ENCODE peak calls at places on chromosomes 4 and X, in six cellular contexts. One of them, this sample, is unnamed. For H3K27me3, the result is how much of the 10 kb centered on the place peaks cover.

GRCh38 chr4:19300213-19300612 is 951.5 kb upstream of the SLIT2 start:
- DNase-seq in CD8-positive, alpha-beta T cell: no peak
- DNase-seq in MG63: no peak
- DNase-seq in effector memory CD4-positive, alpha-beta T cell: no peak
- DNase-seq in H7: no peak
- DNase-seq in IMR-90: peak
- DNase-seq in this sample: peak

GRCh38 chr4:5957091-5957490 is 61.1 kb downstream of the C4orf50 start:
- DNase-seq in CD8-positive, alpha-beta T cell: no peak
- DNase-seq in H7: no peak
- DNase-seq in effector memory CD4-positive, alpha-beta T cell: no peak
- DNase-seq in MG63: no peak
- DNase-seq in IMR-90: no peak
- DNase-seq in this sample: no peak

GRCh38 chr4:145843148-145843547 is 95.5 kb downstream of the ZNF827 start:
- DNase-seq in IMR-90: peak
- DNase-seq in MG63: peak
- DNase-seq in CD8-positive, alpha-beta T cell: no peak
- DNase-seq in H7: no peak
- DNase-seq in effector memory CD4-positive, alpha-beta T cell: no peak
- DNase-seq in this sample: peak

GRCh38 chr4:147582386-147583077 is 34.7 kb upstream of the TMEM184C start:
- DNase-seq in effector memory CD4-positive, alpha-beta T cell: no peak
- DNase-seq in CD8-positive, alpha-beta T cell: no peak
- DNase-seq in H7: no peak
- DNase-seq in MG63: no peak
- DNase-seq in IMR-90: peak
- DNase-seq in this sample: no peak

GRCh38 chr4:1631136-1631535 is 53.0 kb downstream of the FAM53A start:
- DNase-seq in IMR-90: no peak
- DNase-seq in CD8-positive, alpha-beta T cell: no peak
- DNase-seq in effector memory CD4-positive, alpha-beta T cell: no peak
- DNase-seq in H7: no peak
- DNase-seq in MG63: no peak
- DNase-seq in this sample: no peak

GRCh38 chr4:112199041-112199440 is 32.5 kb upstream of the AP1AR start:
- DNase-seq in CD8-positive, alpha-beta T cell: no peak
- DNase-seq in MG63: no peak
- DNase-seq in IMR-90: no peak
- DNase-seq in H7: no peak
- DNase-seq in effector memory CD4-positive, alpha-beta T cell: no peak
- DNase-seq in this sample: no peak

GRCh38 chrX:20348139-20348538 is 81.4 kb upstream of the RPS6KA3 start:
- DNase-seq in MG63: no peak
- DNase-seq in IMR-90: no peak
- DNase-seq in H7: no peak
- DNase-seq in CD8-positive, alpha-beta T cell: no peak
- DNase-seq in effector memory CD4-positive, alpha-beta T cell: no peak
- DNase-seq in this sample: no peak

GRCh38 chr4:108636246-108636645 is 14.2 kb upstream of the OSTC start:
- DNase-seq in MG63: no peak
- DNase-seq in CD8-positive, alpha-beta T cell: no peak
- DNase-seq in H7: no peak
- DNase-seq in IMR-90: no peak
- DNase-seq in effector memory CD4-positive, alpha-beta T cell: no peak
- DNase-seq in this sample: no peak

GRCh38 chr4:17544831-17545234 is 29.9 kb downstream of the CLRN2 start:
- DNase-seq in MG63: no peak
- DNase-seq in CD8-positive, alpha-beta T cell: no peak
- DNase-seq in H7: no peak
- DNase-seq in IMR-90: no peak
- DNase-seq in effector memory CD4-positive, alpha-beta T cell: no peak
- DNase-seq in this sample: no peak

GRCh38 chrX:107996124-107996523 is 14.0 kb upstream of the TEX13B start:
- DNase-seq in IMR-90: no peak
- DNase-seq in CD8-positive, alpha-beta T cell: no peak
- DNase-seq in MG63: no peak
- DNase-seq in H7: no peak
- DNase-seq in effector memory CD4-positive, alpha-beta T cell: no peak
- DNase-seq in this sample: no peak

GRCh38 chrX:108001218-108001814 is 19.1 kb upstream of the TEX13B start:
- DNase-seq in H7: peak
- DNase-seq in MG63: no peak
- DNase-seq in IMR-90: peak
- DNase-seq in effector memory CD4-positive, alpha-beta T cell: no peak
- DNase-seq in CD8-positive, alpha-beta T cell: peak
- DNase-seq in this sample: no peak

GRCh38 chrX:108000751-108001150 is 18.6 kb upstream of the TEX13B start:
- DNase-seq in CD8-positive, alpha-beta T cell: no peak
- DNase-seq in effector memory CD4-positive, alpha-beta T cell: no peak
- DNase-seq in IMR-90: no peak
- DNase-seq in H7: no peak
- DNase-seq in MG63: no peak
- DNase-seq in this sample: no peak
- H3K27me3 ChIP-seq in CD8-positive, alpha-beta T cell: under half
- H3K27me3 ChIP-seq in effector memory CD4-positive, alpha-beta T cell: under half
- H3K27me3 ChIP-seq in IMR-90: under half
- H3K27me3 ChIP-seq in H7: under half
- H3K27me3 ChIP-seq in MG63: under half
- H3K27me3 ChIP-seq in this sample: under half

DNA sequence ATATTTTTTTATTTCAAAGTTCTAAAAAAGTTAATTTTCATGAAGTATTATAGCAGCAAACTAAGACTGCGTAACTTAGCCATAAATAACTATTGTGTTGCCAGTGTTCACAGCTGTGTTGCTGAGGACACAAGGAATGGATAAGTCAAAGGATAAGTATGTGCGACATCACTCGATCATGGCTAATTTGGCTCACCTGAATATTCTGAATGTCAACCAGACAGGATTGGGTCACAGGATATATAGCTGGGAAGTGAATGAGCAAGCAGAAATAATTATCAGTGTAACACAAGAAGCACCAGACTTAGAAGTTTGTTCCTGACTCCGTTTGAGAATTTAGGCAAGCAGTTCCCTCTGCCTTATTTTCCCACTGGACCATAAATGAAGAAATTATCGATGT is 33.9 kb downstream of the PRDM8 start:
- DNase-seq in effector memory CD4-positive, alpha-beta T cell: no peak
- DNase-seq in CD8-positive, alpha-beta T cell: no peak
- DNase-seq in H7: no peak
- DNase-seq in IMR-90: no peak
- DNase-seq in MG63: peak
- DNase-seq in this sample: no peak
- H3K27me3 ChIP-seq in effector memory CD4-positive, alpha-beta T cell: under half
- H3K27me3 ChIP-seq in CD8-positive, alpha-beta T cell: under half
- H3K27me3 ChIP-seq in H7: under half
- H3K27me3 ChIP-seq in IMR-90: under half
- H3K27me3 ChIP-seq in MG63: under half
- H3K27me3 ChIP-seq in this sample: under half

GRCh38 chr4:7412586-7412975 is 22.1 kb downstream of the PSAPL1 start:
- DNase-seq in effector memory CD4-positive, alpha-beta T cell: no peak
- DNase-seq in IMR-90: no peak
- DNase-seq in CD8-positive, alpha-beta T cell: no peak
- DNase-seq in H7: no peak
- DNase-seq in MG63: no peak
- DNase-seq in this sample: no peak
- H3K27me3 ChIP-seq in effector memory CD4-positive, alpha-beta T cell: under half
- H3K27me3 ChIP-seq in IMR-90: under half
- H3K27me3 ChIP-seq in CD8-positive, alpha-beta T cell: under half
- H3K27me3 ChIP-seq in H7: under half
- H3K27me3 ChIP-seq in MG63: under half
- H3K27me3 ChIP-seq in this sample: under half

DNA sequence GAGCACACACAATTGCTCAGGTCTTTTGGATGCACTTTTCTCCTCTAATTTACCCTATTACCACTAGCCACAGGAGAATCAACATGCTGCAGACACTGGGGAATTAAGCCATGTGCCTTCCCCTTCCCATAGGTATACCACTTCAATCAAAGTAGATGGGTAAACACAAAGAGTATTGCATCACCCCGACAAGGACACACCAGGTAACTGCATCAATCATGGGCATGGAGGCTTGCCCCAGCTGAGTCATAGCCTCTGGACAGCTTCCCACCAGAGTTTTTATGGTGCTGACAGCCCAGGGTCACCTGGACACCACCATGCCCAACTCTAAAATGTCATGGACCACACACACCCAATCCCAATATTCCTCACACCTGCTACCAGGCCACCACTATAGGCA is 197.2 kb upstream of the AR start:
- DNase-seq in CD8-positive, alpha-beta T cell: no peak
- DNase-seq in MG63: no peak
- DNase-seq in effector memory CD4-positive, alpha-beta T cell: no peak
- DNase-seq in H7: no peak
- DNase-seq in IMR-90: no peak
- DNase-seq in this sample: no peak
- H3K27me3 ChIP-seq in CD8-positive, alpha-beta T cell: under half
- H3K27me3 ChIP-seq in MG63: under half
- H3K27me3 ChIP-seq in effector memory CD4-positive, alpha-beta T cell: under half
- H3K27me3 ChIP-seq in H7: under half
- H3K27me3 ChIP-seq in IMR-90: under half
- H3K27me3 ChIP-seq in this sample: under half

GRCh38 chrX:145817299-145817665 is 347 bp upstream of the SLITRK2 start:
- DNase-seq in CD8-positive, alpha-beta T cell: no peak
- DNase-seq in MG63: peak
- DNase-seq in H7: no peak
- DNase-seq in effector memory CD4-positive, alpha-beta T cell: no peak
- DNase-seq in IMR-90: no peak
- DNase-seq in this sample: no peak
- H3K27me3 ChIP-seq in CD8-positive, alpha-beta T cell: under half
- H3K27me3 ChIP-seq in MG63: under half
- H3K27me3 ChIP-seq in H7: half or more
- H3K27me3 ChIP-seq in effector memory CD4-positive, alpha-beta T cell: under half
- H3K27me3 ChIP-seq in IMR-90: under half
- H3K27me3 ChIP-seq in this sample: under half

GRCh38 chrX:74438771-74439170 is 17.5 kb downstream of the SLC16A2 start:
- DNase-seq in CD8-positive, alpha-beta T cell: no peak
- DNase-seq in H7: no peak
- DNase-seq in IMR-90: no peak
- DNase-seq in effector memory CD4-positive, alpha-beta T cell: no peak
- DNase-seq in MG63: no peak
- DNase-seq in this sample: no peak
- H3K27me3 ChIP-seq in CD8-positive, alpha-beta T cell: under half
- H3K27me3 ChIP-seq in H7: under half
- H3K27me3 ChIP-seq in IMR-90: under half
- H3K27me3 ChIP-seq in effector memory CD4-positive, alpha-beta T cell: under half
- H3K27me3 ChIP-seq in MG63: under half
- H3K27me3 ChIP-seq in this sample: under half

This sample was measured in BJ.